ENCODE peak calls at places on chromosome 16, in four cellular contexts. One of them, this sample, is unnamed.

GRCh38 chr16:30929167-30929566 is 5.8 kb downstream of the FBXL19 start:
- DNase-seq in KBM-7: no peak
- DNase-seq in IMR-90: no peak
- DNase-seq in CD8-positive, alpha-beta T cell: no peak
- DNase-seq in this sample: no peak

GRCh38 chr16:526181-527014 is 1.1 kb upstream of the CAPN15 start:
- DNase-seq in KBM-7: no peak
- DNase-seq in IMR-90: peak; percentile 40
- DNase-seq in CD8-positive, alpha-beta T cell: no peak
- DNase-seq in this sample: no peak

GRCh38 chr16:2451851-2452320 is 8.0 kb upstream of the TEDC2 start:
- DNase-seq in KBM-7: no peak
- DNase-seq in IMR-90: no peak
- DNase-seq in CD8-positive, alpha-beta T cell: no peak
- DNase-seq in this sample: no peak

GRCh38 chr16:79190542-79190941 is 410.0 kb downstream of the MAF start:
- DNase-seq in KBM-7: no peak
- DNase-seq in IMR-90: no peak
- DNase-seq in CD8-positive, alpha-beta T cell: no peak
- DNase-seq in this sample: no peak

GRCh38 chr16:49158029-49158642 is 123.5 kb downstream of the CBLN1 start:
- DNase-seq in KBM-7: peak; percentile 50
- DNase-seq in IMR-90: peak; percentile 33
- DNase-seq in CD8-positive, alpha-beta T cell: no peak
- DNase-seq in this sample: no peak

GRCh38 chr16:72715267-72715666 is 332.7 kb downstream of the ZFHX3 start:
- DNase-seq in KBM-7: no peak
- DNase-seq in IMR-90: peak; percentile 45
- DNase-seq in CD8-positive, alpha-beta T cell: no peak
- DNase-seq in this sample: no peak

GRCh38 chr16:28163699-28164584 is 47.8 kb downstream of the XPO6 start:
- DNase-seq in KBM-7: no peak
- DNase-seq in IMR-90: peak; percentile 73
- DNase-seq in CD8-positive, alpha-beta T cell: no peak
- DNase-seq in this sample: no peak

GRCh38 chr16:750454-750853 is 9.7 kb upstream of the CIAO3 start:
- DNase-seq in KBM-7: no peak
- DNase-seq in IMR-90: no peak
- DNase-seq in CD8-positive, alpha-beta T cell: no peak
- DNase-seq in this sample: no peak

GRCh38 chr16:85551319-85551978 is 61.7 kb upstream of the GSE1 start:
- DNase-seq in KBM-7: peak; percentile 53
- DNase-seq in IMR-90: no peak
- DNase-seq in CD8-positive, alpha-beta T cell: no peak
- DNase-seq in this sample: no peak

GRCh38 chr16:70678898-70679652 is 6.8 kb downstream of the MTSS2 start:
- DNase-seq in KBM-7: no peak
- DNase-seq in IMR-90: no peak
- DNase-seq in CD8-positive, alpha-beta T cell: no peak
- DNase-seq in this sample: no peak

GRCh38 chr16:31301708-31302400 is 42.1 kb downstream of the ITGAM start:
- DNase-seq in KBM-7: peak; percentile 75
- DNase-seq in IMR-90: no peak
- DNase-seq in CD8-positive, alpha-beta T cell: no peak
- DNase-seq in this sample: no peak